ENCODE peak calls at places on chromosomes 11 and 22, in five cellular contexts. One of them, this sample, is unnamed.

GRCh38 chr22:25627271-25627848 is 62.9 kb downstream of the GRK3 start:
- DNase-seq in progenitor cell of endocrine pancreas: no peak
- DNase-seq in SW 1271: no peak
- DNase-seq in T-helper 9 cell: no peak
- DNase-seq in MG63: no peak
- DNase-seq in this sample: no peak

GRCh38 chr11:56916162-56916561 is 72.6 kb upstream of the OR5AK2 start:
- DNase-seq in progenitor cell of endocrine pancreas: no peak
- DNase-seq in SW 1271: no peak
- DNase-seq in T-helper 9 cell: no peak
- DNase-seq in MG63: no peak
- DNase-seq in this sample: no peak

GRCh38 chr22:18991138-18991432 is 55.0 kb upstream of the PRODH start:
- DNase-seq in progenitor cell of endocrine pancreas: no peak
- DNase-seq in SW 1271: no peak
- DNase-seq in T-helper 9 cell: no peak
- DNase-seq in MG63: no peak
- DNase-seq in this sample: no peak

GRCh38 chr11:28835790-28836189 is 727.6 kb downstream of the METTL15 start:
- DNase-seq in progenitor cell of endocrine pancreas: no peak
- DNase-seq in SW 1271: peak
- DNase-seq in T-helper 9 cell: no peak
- DNase-seq in MG63: peak
- DNase-seq in this sample: peak

GRCh38 chr22:23242473-23243001 is 62.2 kb downstream of the BCR start:
- DNase-seq in progenitor cell of endocrine pancreas: no peak
- DNase-seq in SW 1271: no peak
- DNase-seq in T-helper 9 cell: no peak
- DNase-seq in MG63: peak
- DNase-seq in this sample: no peak

GRCh38 chr11:11279956-11280689 is 72.9 kb downstream of the CSNK2A3 start:
- DNase-seq in progenitor cell of endocrine pancreas: no peak
- DNase-seq in SW 1271: no peak
- DNase-seq in T-helper 9 cell: no peak
- DNase-seq in MG63: peak
- DNase-seq in this sample: no peak

GRCh38 chr11:102727890-102728289 is 3.1 kb upstream of the MMP8 start:
- DNase-seq in progenitor cell of endocrine pancreas: no peak
- DNase-seq in SW 1271: peak
- DNase-seq in T-helper 9 cell: no peak
- DNase-seq in MG63: peak
- DNase-seq in this sample: no peak

GRCh38 chr11:76598426-76598839 is 72.1 kb downstream of the LRRC32 start:
- DNase-seq in progenitor cell of endocrine pancreas: no peak
- DNase-seq in SW 1271: peak
- DNase-seq in T-helper 9 cell: no peak
- DNase-seq in MG63: no peak
- DNase-seq in this sample: no peak

GRCh38 chr11:22666700-22667439 is 459 bp downstream of the GAS2 start:
- DNase-seq in progenitor cell of endocrine pancreas: peak
- DNase-seq in SW 1271: no peak
- DNase-seq in T-helper 9 cell: no peak
- DNase-seq in MG63: peak
- DNase-seq in this sample: no peak

GRCh38 chr11:119795231-119795630 is 66.2 kb upstream of the NECTIN1 start:
- DNase-seq in progenitor cell of endocrine pancreas: no peak
- DNase-seq in SW 1271: no peak
- DNase-seq in T-helper 9 cell: no peak
- DNase-seq in MG63: peak
- DNase-seq in this sample: no peak

GRCh38 chr11:126173257-126173656 is 38.2 kb downstream of the RPUSD4 start:
- DNase-seq in progenitor cell of endocrine pancreas: no peak
- DNase-seq in SW 1271: no peak
- DNase-seq in T-helper 9 cell: no peak
- DNase-seq in MG63: no peak
- DNase-seq in this sample: no peak

GRCh38 chr11:27699242-27699925 is 871 bp downstream of the BDNF start:
- DNase-seq in progenitor cell of endocrine pancreas: no peak
- DNase-seq in SW 1271: peak
- DNase-seq in T-helper 9 cell: no peak
- DNase-seq in MG63: no peak
- DNase-seq in this sample: no peak

GRCh38 chr22:46465348-46465725 is 72.1 kb downstream of the CELSR1 start:
- DNase-seq in progenitor cell of endocrine pancreas: no peak
- DNase-seq in SW 1271: no peak
- DNase-seq in T-helper 9 cell: no peak
- DNase-seq in MG63: no peak
- DNase-seq in this sample: no peak

GRCh38 chr11:10450451-10451398 is 4.3 kb upstream of the AMPD3 start:
- DNase-seq in progenitor cell of endocrine pancreas: peak
- DNase-seq in SW 1271: no peak
- DNase-seq in T-helper 9 cell: peak
- DNase-seq in MG63: no peak
- DNase-seq in this sample: no peak

GRCh38 chr11:1442163-1442562 is 44.4 kb downstream of the MOB2 start:
- DNase-seq in progenitor cell of endocrine pancreas: no peak
- DNase-seq in SW 1271: no peak
- DNase-seq in T-helper 9 cell: no peak
- DNase-seq in MG63: no peak
- DNase-seq in this sample: no peak

GRCh38 chr22:24230911-24231656 is 13.8 kb downstream of the GGT5 start:
- DNase-seq in progenitor cell of endocrine pancreas: peak
- DNase-seq in SW 1271: no peak
- DNase-seq in T-helper 9 cell: peak
- DNase-seq in MG63: no peak
- DNase-seq in this sample: no peak

GRCh38 chr22:30208631-30209603 is 37.6 kb downstream of the LIF start:
- DNase-seq in progenitor cell of endocrine pancreas: no peak
- DNase-seq in SW 1271: no peak
- DNase-seq in T-helper 9 cell: no peak
- DNase-seq in MG63: peak
- DNase-seq in this sample: peak

GRCh38 chr11:2655320-2655719 is 44.5 kb downstream of the KCNQ1OT1 start:
- DNase-seq in progenitor cell of endocrine pancreas: no peak
- DNase-seq in SW 1271: no peak
- DNase-seq in T-helper 9 cell: no peak
- DNase-seq in MG63: no peak
- DNase-seq in this sample: no peak

GRCh38 chr11:10931761-10932700 is 74.2 kb upstream of the ZBED5 start:
- DNase-seq in progenitor cell of endocrine pancreas: no peak
- DNase-seq in SW 1271: no peak
- DNase-seq in T-helper 9 cell: no peak
- DNase-seq in MG63: peak
- DNase-seq in this sample: no peak

GRCh38 chr11:126476977-126477376 is 121.5 kb downstream of the ST3GAL4 start:
- DNase-seq in progenitor cell of endocrine pancreas: no peak
- DNase-seq in SW 1271: no peak
- DNase-seq in T-helper 9 cell: no peak
- DNase-seq in MG63: no peak
- DNase-seq in this sample: no peak

GRCh38 chr22:33853200-33854097 is 66.8 kb downstream of the LARGE1 start:
- DNase-seq in progenitor cell of endocrine pancreas: no peak
- DNase-seq in SW 1271: peak
- DNase-seq in T-helper 9 cell: no peak
- DNase-seq in MG63: peak
- DNase-seq in this sample: peak

GRCh38 chr22:20071524-20071972 is 8.5 kb upstream of the DGCR8 start:
- DNase-seq in progenitor cell of endocrine pancreas: no peak
- DNase-seq in SW 1271: no peak
- DNase-seq in T-helper 9 cell: no peak
- DNase-seq in MG63: no peak
- DNase-seq in this sample: no peak

GRCh38 chr11:88414385-88414861 is 76.9 kb upstream of the CTSC start:
- DNase-seq in progenitor cell of endocrine pancreas: no peak
- DNase-seq in SW 1271: no peak
- DNase-seq in T-helper 9 cell: no peak
- DNase-seq in MG63: no peak
- DNase-seq in this sample: no peak

GRCh38 chr11:29959488-29959887 is 57.3 kb downstream of the KCNA4 start:
- DNase-seq in progenitor cell of endocrine pancreas: no peak
- DNase-seq in SW 1271: no peak
- DNase-seq in T-helper 9 cell: no peak
- DNase-seq in MG63: no peak
- DNase-seq in this sample: no peak

GRCh38 chr11:114209904-114210303 is 86.3 kb upstream of the NNMT start:
- DNase-seq in progenitor cell of endocrine pancreas: no peak
- DNase-seq in SW 1271: no peak
- DNase-seq in T-helper 9 cell: no peak
- DNase-seq in MG63: no peak
- DNase-seq in this sample: no peak